ENCODE peak calls at places on chromosomes 4 and X, in ten cellular contexts. C is nephron progenitor cell, E is progenitor cell of endocrine pancreas, F is AG09319, I is cardiac muscle cell, M is left ventricle myocardium inferior, J is tibial nerve, N is ascending aorta, L is suprapubic skin, K is endothelial cell. D is an unnamed sample.

GRCh38 chr4:108825737-108826136 is 62.9 kb upstream of the ETNPPL start:
- DNase-seq in C (no peak), E (no peak), F (no peak), I (no peak), M (no peak), J (no peak), N (no peak), L (no peak), K (no peak), D (no peak)

GRCh38 chrX:9644335-9644734 is 121.3 kb downstream of the GPR143 start:
- DNase-seq in C (no peak), E (no peak), F (no peak), I (no peak), M (no peak), J (no peak), N (no peak), L (no peak), K (no peak), D (no peak)

GRCh38 chrX:131951166-131951565 is 71.9 kb upstream of the STK26 start:
- DNase-seq in C (no peak), E (no peak), F (no peak), I (no peak), M (no peak), J (no peak), N (no peak), L (no peak), K (no peak), D (no peak)

GRCh38 chr4:26826721-26827120 is 33.9 kb upstream of the STIM2 start:
- DNase-seq in C (no peak), E (no peak), F (no peak), I (no peak), M (no peak), J (no peak), N (peak; percentile 65), L (no peak), K (no peak), D (no peak)

GRCh38 chr4:133160853-133161252 is 11.8 kb downstream of the PCDH10 start:
- DNase-seq in C (no peak), E (no peak), F (no peak), I (no peak), M (no peak), J (no peak), N (no peak), L (no peak), K (no peak), D (no peak)

GRCh38 chr4:22500831-22501714 is 14.8 kb downstream of the ADGRA3 start:
- DNase-seq in C (no peak), E (no peak), F (no peak), I (no peak), M (no peak), J (no peak), N (no peak), L (no peak), K (no peak), D (no peak)

GRCh38 chr4:154559141-154559841 is 3.5 kb upstream of the FGB start:
- DNase-seq in C (peak; percentile 10), E (no peak), F (no peak), I (peak; percentile 49), M (no peak), J (no peak), N (no peak), L (no peak), K (peak; percentile 43), D (no peak)

GRCh38 chr4:78032446-78032845 is 24.7 kb upstream of the FRAS1 start:
- DNase-seq in C (no peak), E (no peak), F (no peak), I (no peak), M (no peak), J (no peak), N (no peak), L (no peak), K (no peak), D (no peak)

GRCh38 chr4:146508229-146508939 is 13.4 kb downstream of the SLC10A7 start:
- DNase-seq in C (no peak), E (no peak), F (no peak), I (no peak), M (no peak), J (no peak), N (no peak), L (no peak), K (no peak), D (no peak)

GRCh38 chr4:146511381-146511780 is 10.4 kb downstream of the SLC10A7 start:
- DNase-seq in C (no peak), E (no peak), F (no peak), I (no peak), M (no peak), J (no peak), N (no peak), L (no peak), K (no peak), D (no peak)

GRCh38 chr4:146513548-146513947 is 8.2 kb downstream of the SLC10A7 start:
- DNase-seq in C (no peak), E (no peak), F (no peak), I (no peak), M (no peak), J (no peak), N (no peak), L (no peak), K (no peak), D (no peak)

GRCh38 chr4:146507607-146508006 is 14.1 kb downstream of the SLC10A7 start:
- DNase-seq in C (no peak), E (no peak), F (no peak), I (no peak), M (no peak), J (no peak), N (no peak), L (no peak), K (no peak), D (no peak)

DNA sequence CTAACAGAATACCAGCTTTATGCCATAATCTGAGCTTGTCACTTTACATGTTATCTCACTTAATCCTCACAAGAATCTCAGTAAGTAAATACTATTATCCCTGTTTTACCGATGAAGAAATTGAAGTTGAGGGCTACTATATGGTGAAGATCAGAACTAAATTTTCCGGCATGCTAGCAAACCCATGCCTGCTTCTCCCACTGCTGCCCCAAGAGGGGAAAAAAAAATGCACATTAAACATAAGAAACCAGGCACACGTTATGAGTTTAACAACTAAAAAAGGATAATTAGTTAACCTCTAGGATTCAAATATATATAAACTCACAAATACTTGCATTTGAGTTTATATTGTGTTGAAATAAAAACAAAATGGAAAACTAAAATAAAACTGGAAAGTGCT is 10.8 kb downstream of the SLC10A7 start:
- DNase-seq in C (no peak), E (no peak), F (no peak), I (no peak), M (no peak), J (no peak), N (no peak), L (no peak), K (no peak), D (no peak)
- TF ChIP-seq CTCF in C (peak; percentile 11), E (peak; percentile 42), F (no peak), I (peak; percentile 35), M (no peak), J (no peak), N (no peak), L (no peak), K (no peak), D (peak; percentile 33)

DNA sequence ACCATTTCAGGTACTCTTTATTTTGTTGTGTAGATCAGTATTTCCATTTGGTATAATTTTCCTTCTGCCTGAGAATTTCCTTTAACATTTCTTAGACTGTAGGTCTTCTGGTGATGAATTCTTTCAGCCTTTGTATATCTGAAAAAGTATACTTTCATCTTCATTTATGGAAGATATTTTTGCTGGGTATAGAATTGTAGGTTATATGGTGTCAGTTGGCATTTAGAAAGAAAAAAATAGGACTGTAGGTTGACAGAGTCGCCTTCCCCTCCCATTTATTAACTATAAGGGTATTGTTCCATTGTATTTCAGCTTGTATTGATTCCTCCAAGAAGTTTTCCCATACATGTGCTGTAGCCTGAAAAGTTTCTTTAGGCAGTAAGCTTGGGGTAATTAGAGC is 71.9 kb downstream of the KDM6A start:
- DNase-seq in C (no peak), E (no peak), F (no peak), I (no peak), M (no peak), J (no peak), N (no peak), L (no peak), K (no peak), D (no peak)
- TF ChIP-seq CTCF in C (no peak), E (no peak), F (no peak), I (no peak), M (no peak), J (no peak), N (no peak), L (no peak), K (no peak), D (no peak)

GRCh38 chr4:11214281-11214680 is 214.4 kb downstream of the HS3ST1 start:
- DNase-seq in C (no peak), E (no peak), F (no peak), I (no peak), M (no peak), J (no peak), N (no peak), L (no peak), K (no peak), D (no peak)

GRCh38 chr4:11216520-11216919 is 212.2 kb downstream of the HS3ST1 start:
- DNase-seq in C (no peak), E (no peak), F (no peak), I (no peak), M (no peak), J (no peak), N (no peak), L (no peak), K (no peak), D (no peak)

GRCh38 chr4:11223261-11223660 is 205.4 kb downstream of the HS3ST1 start:
- DNase-seq in C (peak; percentile 48), E (no peak), F (no peak), I (no peak), M (no peak), J (no peak), N (no peak), L (no peak), K (no peak), D (no peak)

DNA sequence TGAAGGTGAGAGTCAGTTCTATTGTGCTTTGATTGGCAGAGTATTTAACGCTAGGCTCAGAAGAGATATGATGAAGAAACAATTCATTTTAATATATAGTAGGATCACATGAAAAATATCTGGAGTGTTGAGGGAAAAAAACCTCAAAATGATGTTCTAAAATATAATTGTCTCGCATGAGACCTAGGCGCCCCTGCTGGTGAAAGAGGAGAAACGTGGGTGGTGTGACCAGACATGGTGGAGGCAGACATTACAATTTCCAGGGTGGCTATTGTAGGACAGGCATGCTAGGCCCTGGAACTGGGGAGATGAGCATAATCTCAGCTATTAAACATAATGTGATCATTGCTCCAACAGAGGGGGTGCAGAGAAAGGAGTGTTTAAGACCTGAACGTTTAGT is 210.0 kb downstream of the HS3ST1 start:
- DNase-seq in C (no peak), E (no peak), F (no peak), I (no peak), M (no peak), J (no peak), N (no peak), L (no peak), K (no peak), D (no peak)
- TF ChIP-seq CTCF in C (no peak), E (peak; percentile 29), F (no peak), I (peak; percentile 24), M (no peak), J (no peak), N (no peak), L (no peak), K (no peak), D (peak; percentile 52)

GRCh38 chrX:44016906-44017305 is 43.7 kb upstream of the NDP start:
- DNase-seq in C (no peak), E (no peak), F (no peak), I (no peak), M (no peak), J (no peak), N (no peak), L (no peak), K (no peak), D (no peak)

GRCh38 chrX:44010626-44011025 is 37.4 kb upstream of the NDP start:
- DNase-seq in C (no peak), E (no peak), F (no peak), I (no peak), M (no peak), J (no peak), N (no peak), L (no peak), K (no peak), D (no peak)

GRCh38 chrX:44017726-44018125 is 44.5 kb upstream of the NDP start:
- DNase-seq in C (no peak), E (no peak), F (no peak), I (no peak), M (no peak), J (no peak), N (no peak), L (no peak), K (no peak), D (no peak)

GRCh38 chrX:44011505-44011904 is 38.3 kb upstream of the NDP start:
- DNase-seq in C (no peak), E (no peak), F (no peak), I (no peak), M (no peak), J (no peak), N (no peak), L (no peak), K (no peak), D (no peak)

GRCh38 chrX:44012484-44013096 is 39.4 kb upstream of the NDP start:
- DNase-seq in C (no peak), E (no peak), F (peak; percentile 16), I (no peak), M (peak; percentile 18), J (no peak), N (peak; percentile 75), L (peak; percentile 59), K (no peak), D (no peak)
- TF ChIP-seq CTCF in C (no peak), E (no peak), F (no peak), I (no peak), M (no peak), J (no peak), N (no peak), L (no peak), K (no peak), D (no peak)

D was measured in type B pancreatic cell.